ENCODE peak calls at places on chromosomes 16 and 17, in five cellular contexts. L is HCT116, K is trophoblast cell, P is mesenchymal stem cell, E is fibroblast of lung. H is an unnamed sample.
A peak's percentile ranks its signal among the peaks of the same experiment; 100 is the strongest.

GRCh38 chr16:72018470-72018869 is 9.9 kb downstream of the DHODH start:
- DNase-seq in L (no peak), P (no peak), K (no peak), E (no peak), H (no peak)

GRCh38 chr17:43998552-43998951 is 5.9 kb upstream of the NAGS start:
- DNase-seq in K (no peak), L (no peak), E (peak; percentile 57), P (no peak), H (no peak)

GRCh38 chr17:54626146-54626703 is 274.4 kb upstream of the TOM1L1 start:
- DNase-seq in L (no peak), P (no peak), K (no peak), E (no peak), H (no peak)

GRCh38 chr17:36721560-36722120 is 120.3 kb downstream of the MRM1 start:
- DNase-seq in K (no peak), L (no peak), P (peak; percentile 5), E (no peak), H (no peak)

GRCh38 chr16:88633684-88634140 is 4.7 kb upstream of the IL17C start:
- DNase-seq in L (no peak), P (peak; percentile 57), K (peak; percentile 18), E (no peak), H (peak; percentile 52)

GRCh38 chr17:42618442-42619150 is 9.1 kb downstream of the TUBG1 start:
- DNase-seq in P (peak; percentile 25), L (no peak), E (peak; percentile 19), K (peak; percentile 12), H (peak; percentile 97)

GRCh38 chr16:50469121-50469743 is 79.0 kb upstream of the NKD1 start:
- DNase-seq in P (no peak), K (no peak), E (no peak), L (no peak), H (no peak)

GRCh38 chr17:67559381-67559966 is 158.3 kb upstream of the NOL11 start:
- DNase-seq in L (no peak), P (no peak), E (no peak), K (no peak), H (peak; percentile 44)

GRCh38 chr16:57624806-57625500 is 3.5 kb upstream of the ADGRG1 start:
- DNase-seq in K (no peak), E (peak; percentile 43), L (no peak), P (no peak), H (no peak)

GRCh38 chr16:11319529-11320146 is 25.6 kb upstream of the RMI2 start:
- DNase-seq in P (no peak), K (no peak), E (no peak), L (no peak), H (no peak)

GRCh38 chr16:28983644-28984043 is 1.2 kb upstream of the LAT start:
- DNase-seq in L (no peak), K (no peak), P (no peak), E (no peak), H (no peak)

GRCh38 chr16:85276741-85277140 is 164.5 kb upstream of the CIBAR2 start:
- DNase-seq in E (no peak), K (no peak), L (no peak), P (no peak), H (no peak)

GRCh38 chr17:27209316-27209715 is 84.6 kb upstream of the WSB1 start:
- DNase-seq in K (no peak), E (no peak), L (no peak), P (no peak), H (no peak)

GRCh38 chr17:57609125-57609877 is 135.8 kb downstream of the CCDC182 start:
- DNase-seq in K (peak; percentile 16), L (no peak), P (no peak), E (no peak), H (no peak)

GRCh38 chr16:80066805-80067580 is 466.5 kb upstream of the MAF start:
- DNase-seq in E (no peak), P (no peak), K (no peak), L (no peak), H (no peak)

GRCh38 chr16:4599037-4599436 is 15.7 kb downstream of the UBALD1 start:
- DNase-seq in E (no peak), P (no peak), K (no peak), L (no peak), H (no peak)

GRCh38 chr17:19510903-19511302 is 22.8 kb upstream of the SLC47A1 start:
- DNase-seq in L (no peak), K (no peak), E (no peak), P (no peak), H (no peak)

GRCh38 chr17:3947318-3947810 is 16.9 kb downstream of the ATP2A3 start:
- DNase-seq in L (no peak), E (no peak), K (no peak), P (no peak), H (no peak)

GRCh38 chr16:89359296-89360147 is 130.8 kb downstream of the ANKRD11 start:
- DNase-seq in P (no peak), E (no peak), L (no peak), K (no peak), H (no peak)

GRCh38 chr17:50561796-50562195 is 1.3 kb downstream of the CACNA1G start:
- DNase-seq in P (no peak), E (no peak), L (no peak), K (no peak), H (no peak)

GRCh38 chr17:50559674-50560184 is 786 bp upstream of the CACNA1G start:
- DNase-seq in E (peak; percentile 44), P (peak; percentile 51), L (peak; percentile 64), K (peak; percentile 12), H (no peak)

GRCh38 chr17:50560931-50561750 is 626 bp downstream of the CACNA1G start:
- DNase-seq in L (no peak), K (no peak), P (no peak), E (no peak), H (no peak)

GRCh38 chr17:50558955-50559614 is 1.4 kb upstream of the CACNA1G start:
- DNase-seq in E (no peak), K (no peak), P (no peak), L (no peak), H (no peak)

DNA sequence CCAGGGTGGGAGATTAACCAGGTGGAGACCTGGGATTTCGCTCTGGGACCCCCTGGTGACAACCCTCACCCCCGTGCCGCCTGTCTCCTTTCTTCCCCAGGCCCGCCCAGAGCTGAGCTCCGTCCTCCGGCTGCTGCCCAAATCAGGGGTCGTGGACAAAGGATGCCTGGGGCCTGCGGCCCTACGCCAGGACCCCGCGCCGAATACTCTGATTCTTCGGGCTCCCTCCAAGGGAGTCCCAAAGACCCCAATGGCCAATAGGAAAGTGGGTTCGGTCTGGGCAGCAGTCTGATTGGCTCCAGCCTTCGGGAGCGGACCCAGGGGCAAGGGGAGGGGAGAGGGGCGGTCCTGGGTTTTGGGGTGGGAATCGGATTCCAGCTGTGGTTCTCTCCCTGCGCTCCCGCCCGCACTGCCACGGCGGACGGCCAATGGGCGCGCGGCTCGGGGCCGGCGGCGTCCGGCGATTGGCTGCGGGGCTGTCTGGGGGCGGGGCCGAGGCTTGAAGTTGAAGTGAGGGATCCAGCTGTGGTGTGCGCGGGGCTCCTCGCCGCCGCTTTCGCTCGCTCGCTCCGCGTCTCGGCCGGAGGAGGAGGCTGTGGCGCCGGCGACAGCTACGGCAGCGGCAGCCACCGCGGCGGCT is at the start of gene CACNA1G:
- DNase-seq in L (peak; percentile 80), P (peak; percentile 86), K (peak; percentile 78), E (peak; percentile 79), H (peak; percentile 88)
- H2AFZ ChIP-seq in L (peak within 1 kb of the TSS; percentile 100), P (no peak within 1 kb of the TSS), K (no peak within 1 kb of the TSS), E (no peak within 1 kb of the TSS), H (peak within 1 kb of the TSS; percentile 74)

GRCh38 chr17:82234211-82235055 is 5.6 kb downstream of the SLC16A3 start:
- DNase-seq in K (no peak), E (no peak), P (no peak), L (no peak), H (no peak)

GRCh38 chr17:82232322-82232785 is 3.5 kb downstream of the SLC16A3 start:
- DNase-seq in P (no peak), K (no peak), E (no peak), L (no peak), H (no peak)

GRCh38 chr17:82231562-82232321 is 2.9 kb downstream of the SLC16A3 start:
- DNase-seq in L (no peak), E (peak; percentile 76), P (peak; percentile 84), K (peak; percentile 76), H (no peak)

GRCh38 chr17:82231312-82231561 is 2.4 kb downstream of the SLC16A3 start:
- DNase-seq in P (no peak), K (no peak), L (no peak), E (no peak), H (no peak)

DNA sequence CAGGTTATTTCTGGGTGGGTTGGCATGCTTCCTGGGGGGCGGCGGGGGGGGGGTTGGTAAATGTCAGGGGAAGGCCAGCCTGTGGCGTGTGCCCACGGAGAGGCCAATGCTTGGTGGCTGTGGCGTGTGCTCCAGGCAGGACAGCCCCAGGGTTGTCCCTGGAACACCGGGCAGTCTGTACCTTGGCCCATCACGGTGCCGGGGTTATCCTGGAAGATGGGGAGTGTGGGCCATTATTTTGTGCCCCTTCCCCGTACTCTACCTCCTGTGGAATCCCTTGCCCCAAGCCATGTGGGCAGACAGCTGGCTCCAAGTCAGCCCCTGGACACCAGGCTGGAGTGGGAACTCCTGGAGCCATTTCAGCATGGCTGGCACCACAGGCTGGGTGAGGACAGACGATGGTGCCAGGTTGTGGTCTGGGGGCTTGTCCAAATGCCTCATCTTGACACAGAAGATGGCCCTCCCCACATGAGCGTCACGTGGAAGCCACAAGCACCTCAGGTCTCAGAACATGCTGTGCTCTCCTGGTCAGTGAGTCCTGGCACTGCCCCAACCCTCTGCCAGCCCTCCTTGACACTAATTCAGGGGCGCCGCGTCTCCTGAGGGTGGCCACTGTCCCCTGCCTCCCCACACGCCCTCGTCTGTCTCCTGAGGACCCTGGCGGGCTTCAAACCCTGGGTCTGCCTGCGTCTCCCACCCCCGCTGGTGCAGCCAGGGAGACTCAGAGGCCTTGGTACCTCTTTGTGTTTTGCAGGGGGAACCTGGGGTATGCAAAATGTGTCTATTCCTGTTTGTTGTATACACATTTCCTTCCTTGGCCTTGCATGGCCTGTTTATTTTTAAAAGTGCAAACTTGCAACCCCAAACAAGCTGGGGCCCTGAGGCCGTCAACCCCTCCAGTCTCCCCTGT is 4.3 kb downstream of the SLC16A3 start:
- DNase-seq in L (no peak), E (no peak), P (no peak), K (no peak), H (no peak)
- H3K4me1 ChIP-seq in L (peaks cover 47% of the 10 kb centered on the region), E (peaks cover 31% of the 10 kb centered on the region), P (peaks cover 86% of the 10 kb centered on the region), K (peaks cover 42% of the 10 kb centered on the region), H (peaks cover 8% of the 10 kb centered on the region)

GRCh38 chr17:40321502-40322416 is 12.8 kb downstream of the RARA start:
- DNase-seq in L (no peak), K (no peak), P (no peak), E (no peak), H (peak; percentile 65)
- H3K4me2 ChIP-seq in L (peak overlapping the region; percentile 95), K (no peak overlapping the region), P (peak overlapping the region; percentile 59), E (peak overlapping the region; percentile 53), H (peak overlapping the region; percentile 95)

DNA sequence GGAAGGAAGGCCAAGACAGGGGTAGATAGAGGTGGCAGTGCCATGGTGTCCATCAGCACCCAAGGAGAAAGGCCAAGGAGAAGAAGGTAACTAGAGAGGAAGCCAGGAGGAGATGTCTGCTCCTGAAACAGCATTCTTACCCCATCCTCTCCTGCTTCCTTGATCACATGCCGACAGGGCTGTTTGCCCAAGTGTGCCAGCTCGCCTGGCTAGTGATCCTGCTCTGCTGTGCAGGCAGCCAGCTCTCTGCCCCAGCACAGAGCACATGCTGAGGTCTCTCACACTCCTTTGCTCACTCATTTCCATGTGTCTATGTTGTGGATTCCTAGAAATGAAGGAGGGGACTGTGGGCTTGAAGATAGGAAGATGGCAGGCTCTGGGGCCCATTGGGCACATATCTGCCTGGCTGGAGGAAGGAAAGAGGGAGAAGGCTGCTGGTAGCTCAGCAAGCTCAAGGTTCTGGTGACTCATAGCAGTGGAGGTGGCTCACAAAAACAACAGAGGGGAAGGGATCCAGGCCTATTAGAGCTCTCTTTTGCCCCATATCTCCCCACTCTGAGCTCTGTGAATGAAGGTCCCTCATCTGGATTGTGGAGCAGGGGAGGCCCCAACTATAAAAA is 54.3 kb downstream of the NEUROD2 start:
- DNase-seq in K (no peak), P (no peak), E (peak; percentile 9), L (no peak), H (no peak)
- H2AFZ ChIP-seq in K (no peak overlapping the region), P (no peak overlapping the region), E (no peak overlapping the region), L (no peak overlapping the region), H (no peak overlapping the region)

H was measured in MM.1S.